ENCODE peak calls at places on chromosomes 2 and 18, in five cellular contexts. E is SK-N-SH, W is H1, H is HCT116, D is transverse colon. L is an unnamed sample. For H3K36me3, the result is how much of the 10 kb centered on the place peaks cover.

GRCh38 chr18:52000435-52000834 is 339.6 kb upstream of the DCC start:
- DNase-seq in E (no peak), W (no peak), H (no peak), D (no peak), L (no peak)

GRCh38 chr18:78769502-78770113 is 210.0 kb upstream of the SALL3 start:
- DNase-seq in E (no peak), W (no peak), H (no peak), D (no peak), L (no peak)

GRCh38 chr18:46675112-46675511 is 18.1 kb upstream of the LOXHD1 start:
- DNase-seq in E (no peak), W (no peak), H (no peak), D (no peak), L (no peak)

GRCh38 chr2:235940330-235940729 is 227.9 kb downstream of the GBX2 start:
- DNase-seq in E (peak), W (no peak), H (no peak), D (peak), L (no peak)

GRCh38 chr2:70647873-70648481 is 94.4 kb upstream of the TGFA start:
- DNase-seq in E (peak), W (peak), H (peak), D (peak), L (peak)

GRCh38 chr2:64751286-64752260 is 97.9 kb upstream of the SERTAD2 start:
- DNase-seq in E (peak), W (no peak), H (peak), D (peak), L (peak)

GRCh38 chr18:2102022-2102421 is 469.3 kb downstream of the METTL4 start:
- DNase-seq in E (no peak), W (no peak), H (no peak), D (no peak), L (no peak)

GRCh38 chr2:740446-741293 is 63.5 kb upstream of the TMEM18 start:
- DNase-seq in E (peak), W (peak), H (peak), D (peak), L (peak)

GRCh38 chr2:64063924-64064331 is 44.7 kb upstream of the VPS54 start:
- DNase-seq in E (no peak), W (no peak), H (no peak), D (no peak), L (no peak)

GRCh38 chr18:25310045-25310444 is 41.9 kb downstream of the ZNF521 start:
- DNase-seq in E (no peak), W (no peak), H (peak), D (no peak), L (no peak)

GRCh38 chr2:12043131-12043530 is 296.7 kb downstream of the LPIN1 start:
- DNase-seq in E (no peak), W (no peak), H (no peak), D (no peak), L (no peak)

GRCh38 chr2:86211796-86212188 is 12.5 kb downstream of the MRPL35 start:
- DNase-seq in E (no peak), W (no peak), H (no peak), D (no peak), L (no peak)
- H3K36me3 ChIP-seq in E (half or more), W (half or more), H (half or more), D (under half), L (half or more)

GRCh38 chr2:79960726-79961049 is 343.9 kb downstream of the LRRTM1 start:
- DNase-seq in E (no peak), W (no peak), H (no peak), D (peak), L (no peak)

GRCh38 chr2:79960035-79960725 is 344.4 kb downstream of the LRRTM1 start:
- DNase-seq in E (no peak), W (no peak), H (no peak), D (no peak), L (no peak)

GRCh38 chr2:79966882-79967281 is 337.7 kb downstream of the LRRTM1 start:
- DNase-seq in E (no peak), W (no peak), H (no peak), D (no peak), L (no peak)

GRCh38 chr2:79966369-79966768 is 338.2 kb downstream of the LRRTM1 start:
- DNase-seq in E (no peak), W (no peak), H (no peak), D (peak), L (no peak)

GRCh38 chr2:79964966-79965365 is 339.6 kb downstream of the LRRTM1 start:
- DNase-seq in E (no peak), W (no peak), H (no peak), D (no peak), L (no peak)
- TF ChIP-seq POLR2AphosphoS5 in E (no peak), W (no peak), H (no peak), D (no peak), L (no peak)

GRCh38 chr2:189849550-189849949 is 65.3 kb downstream of the PMS1 start:
- DNase-seq in E (no peak), W (no peak), H (no peak), D (no peak), L (no peak)

GRCh38 chr2:189851174-189851826 is 67.0 kb downstream of the PMS1 start:
- DNase-seq in E (no peak), W (no peak), H (no peak), D (no peak), L (no peak)

GRCh38 chr2:189854152-189854551 is 69.9 kb downstream of the PMS1 start:
- DNase-seq in E (no peak), W (no peak), H (no peak), D (no peak), L (no peak)

DNA sequence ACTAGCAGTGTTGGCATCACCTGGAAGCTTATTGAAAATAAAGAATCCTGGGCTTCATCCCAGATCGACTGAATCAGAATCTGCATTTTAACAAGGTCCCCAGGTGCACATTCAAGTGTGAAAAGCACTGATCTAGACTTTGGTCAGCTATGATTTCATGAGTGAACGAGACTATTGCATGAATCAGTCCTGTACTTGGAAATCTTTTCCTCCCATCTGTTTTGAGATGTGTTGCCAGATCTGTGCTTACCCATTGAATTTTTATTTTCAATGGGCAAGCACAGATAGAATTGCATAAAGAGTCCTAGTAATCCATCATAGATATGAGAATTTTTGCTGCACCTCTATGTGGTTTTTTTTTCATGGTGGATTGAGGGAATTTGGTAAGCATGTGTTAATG is 64.0 kb downstream of the PMS1 start:
- DNase-seq in E (no peak), W (no peak), H (no peak), D (no peak), L (no peak)
- H3K36me3 ChIP-seq in E (under half), W (under half), H (under half), D (under half), L (under half)

GRCh38 chr2:96551605-96552283 is 15.2 kb downstream of the ARID5A start:
- DNase-seq in E (peak), W (no peak), H (no peak), D (no peak), L (peak)
- TF ChIP-seq POLR2AphosphoS5 in E (no peak), W (no peak), H (no peak), D (no peak), L (no peak)

GRCh38 chr2:183153967-183154366 is 29.7 kb downstream of the NUP35 start:
- DNase-seq in E (no peak), W (no peak), H (no peak), D (no peak), L (no peak)
- H3K36me3 ChIP-seq in E (under half), W (half or more), H (under half), D (under half), L (under half)

GRCh38 chr2:9771481-9772017 is 71.7 kb upstream of the TAF1B start:
- DNase-seq in E (peak), W (no peak), H (no peak), D (no peak), L (peak)

GRCh38 chr2:9770006-9770307 is 73.3 kb upstream of the TAF1B start:
- DNase-seq in E (no peak), W (no peak), H (no peak), D (no peak), L (no peak)

GRCh38 chr2:9771101-9771449 is 72.2 kb upstream of the TAF1B start:
- DNase-seq in E (no peak), W (no peak), H (no peak), D (no peak), L (no peak)

GRCh38 chr2:9769171-9770005 is 73.9 kb upstream of the TAF1B start:
- DNase-seq in E (peak), W (no peak), H (no peak), D (no peak), L (no peak)

GRCh38 chr2:9770308-9771100 is 72.8 kb upstream of the TAF1B start:
- DNase-seq in E (peak), W (peak), H (peak), D (peak), L (peak)
- TF ChIP-seq POLR2AphosphoS5 in E (no peak), W (no peak), H (no peak), D (no peak), L (no peak)

DNA sequence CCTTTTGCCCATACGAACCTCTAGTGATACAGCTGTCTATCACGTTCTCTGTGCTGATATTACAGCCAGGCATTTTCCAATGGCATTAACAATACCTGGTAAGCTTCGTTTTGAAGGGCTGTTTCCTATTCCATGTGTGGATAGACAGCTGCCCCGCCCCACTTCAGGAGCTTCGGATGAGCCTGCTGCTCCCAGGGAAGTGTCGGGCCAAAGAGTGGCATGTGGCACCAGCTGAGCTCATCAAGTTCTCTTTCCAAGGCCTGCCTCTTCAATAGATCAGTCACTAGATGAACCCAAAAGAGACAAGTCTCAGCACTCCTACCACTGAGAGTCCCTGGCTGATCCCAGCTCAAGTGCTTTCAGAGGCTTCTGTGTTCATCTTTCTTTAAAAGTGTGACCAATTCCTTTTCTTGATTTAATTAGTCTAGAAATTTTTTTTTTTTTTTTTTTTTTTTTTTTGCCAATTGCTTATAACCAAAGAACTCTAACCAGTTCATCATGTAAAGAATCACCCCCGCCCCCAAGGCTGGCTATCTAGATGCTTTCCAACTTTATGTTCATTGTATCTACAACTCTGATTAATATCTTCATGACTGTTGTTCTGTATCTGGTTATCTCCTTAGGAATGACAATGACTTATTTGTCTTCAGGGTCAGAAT is 46.6 kb downstream of the HDAC4 start:
- DNase-seq in E (no peak), W (no peak), H (no peak), D (no peak), L (no peak)
- H3K36me3 ChIP-seq in E (under half), W (under half), H (under half), D (under half), L (under half)

GRCh38 chr2:95208101-95208500 is 780 bp downstream of the ZNF892 start:
- DNase-seq in E (no peak), W (no peak), H (no peak), D (no peak), L (no peak)

GRCh38 chr2:95203911-95204310 is 3.4 kb upstream of the ZNF892 start:
- DNase-seq in E (no peak), W (no peak), H (no peak), D (no peak), L (no peak)

GRCh38 chr2:95206086-95206485 is 1.2 kb upstream of the ZNF892 start:
- DNase-seq in E (no peak), W (no peak), H (no peak), D (no peak), L (no peak)

GRCh38 chr2:95204396-95204795 is 2.9 kb upstream of the ZNF892 start:
- DNase-seq in E (no peak), W (no peak), H (no peak), D (no peak), L (no peak)

DNA sequence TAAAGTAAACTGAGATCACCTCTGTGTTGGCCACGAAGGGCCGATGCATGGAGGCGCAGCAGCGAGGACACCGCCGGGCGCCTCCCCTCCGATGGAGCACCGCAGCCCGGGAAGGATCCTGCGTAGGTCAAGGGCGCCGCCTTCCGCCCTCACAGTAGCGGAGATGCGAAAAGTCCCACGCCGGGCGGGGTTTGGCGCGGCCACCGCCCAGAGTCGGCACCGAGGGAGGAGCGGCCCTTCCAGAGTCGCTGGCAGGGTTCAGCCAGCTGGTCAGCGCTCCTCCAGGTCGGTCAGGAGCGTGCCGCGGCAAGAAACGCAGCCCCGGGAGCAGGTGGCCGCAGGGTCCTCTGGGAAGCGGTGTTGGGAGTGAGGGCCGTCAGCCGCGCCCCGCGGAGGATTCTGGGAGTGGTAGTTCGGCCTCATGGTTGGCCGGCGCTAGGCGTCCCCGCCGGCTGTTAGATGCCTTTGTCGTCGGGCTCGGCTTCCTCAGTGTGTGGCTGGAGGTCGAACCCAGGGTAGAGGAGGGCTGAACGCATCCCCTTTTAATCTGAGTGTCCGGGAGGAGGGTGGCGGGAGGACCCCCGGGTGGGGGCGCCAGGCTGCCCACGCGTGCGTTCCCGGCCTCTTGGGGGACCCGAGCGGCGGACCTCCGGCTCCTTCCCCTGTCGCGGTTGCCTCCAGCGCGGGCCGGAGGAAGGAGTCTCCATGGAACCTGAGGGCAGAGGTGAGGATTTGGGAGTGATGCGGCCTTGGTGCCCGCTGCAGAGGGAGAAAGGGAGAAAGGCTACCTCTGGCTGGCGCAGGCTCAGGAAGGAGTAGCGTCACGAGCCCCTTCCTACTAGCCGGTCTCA is at the start of gene ZNF892:
- DNase-seq in E (peak), W (peak), H (peak), D (peak), L (peak)
- TF ChIP-seq POLR2AphosphoS5 in E (peak), W (peak), H (peak), D (peak), L (peak)

DNA sequence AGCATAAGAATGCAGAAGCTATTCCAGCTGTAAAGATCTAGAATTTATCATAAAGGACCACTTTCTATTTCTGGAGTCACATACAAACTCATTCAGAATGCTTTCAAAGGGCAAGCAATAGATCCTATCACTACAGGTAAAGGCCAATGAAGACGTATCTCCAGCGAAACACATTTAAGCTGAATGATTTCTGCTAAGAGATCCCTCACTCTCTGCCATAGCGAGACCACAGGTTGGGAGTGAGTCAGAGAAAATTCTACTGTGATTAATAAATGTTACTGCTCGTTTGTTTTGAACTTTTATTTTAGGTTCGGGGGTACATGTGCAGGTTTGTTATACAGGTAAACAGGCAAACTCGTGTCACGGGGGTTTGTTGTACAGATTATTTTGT is 72.5 kb upstream of the NFU1 start:
- DNase-seq in E (no peak), W (no peak), H (no peak), D (no peak), L (no peak)
- H3K36me3 ChIP-seq in E (half or more), W (under half), H (under half), D (under half), L (under half)

L was measured in upper lobe of left lung.